ENCODE peak calls at places on chromosomes 3 and 15, in four cellular contexts. One of them, this sample, is unnamed.

GRCh38 chr3:51024765-51025681 is 350.3 kb downstream of the DOCK3 start:
- DNase-seq in GM12878: no peak
- DNase-seq in K562: no peak
- DNase-seq in HepG2: no peak
- DNase-seq in this sample: peak

GRCh38 chr3:80113331-80113730 is 345.5 kb upstream of the ROBO1 start:
- DNase-seq in GM12878: no peak
- DNase-seq in K562: no peak
- DNase-seq in HepG2: peak
- DNase-seq in this sample: no peak

GRCh38 chr15:80404057-80404718 is at the start of gene ARNT2:
- DNase-seq in GM12878: no peak
- DNase-seq in K562: no peak
- DNase-seq in HepG2: no peak
- DNase-seq in this sample: peak

GRCh38 chr3:190709351-190709773 is 153.1 kb downstream of the GMNC start:
- DNase-seq in GM12878: no peak
- DNase-seq in K562: no peak
- DNase-seq in HepG2: no peak
- DNase-seq in this sample: no peak

GRCh38 chr3:36679384-36680200 is 84.8 kb downstream of the DCLK3 start:
- DNase-seq in GM12878: no peak
- DNase-seq in K562: no peak
- DNase-seq in HepG2: no peak
- DNase-seq in this sample: no peak

GRCh38 chr15:94582368-94582767 is 351.0 kb downstream of the MCTP2 start:
- DNase-seq in GM12878: peak
- DNase-seq in K562: peak
- DNase-seq in HepG2: peak
- DNase-seq in this sample: peak

GRCh38 chr15:72599855-72600464 is 54.5 kb upstream of the GOLGA6B start:
- DNase-seq in GM12878: no peak
- DNase-seq in K562: peak
- DNase-seq in HepG2: peak
- DNase-seq in this sample: peak

GRCh38 chr3:156332304-156332703 is 211.9 kb downstream of the KCNAB1 start:
- DNase-seq in GM12878: no peak
- DNase-seq in K562: no peak
- DNase-seq in HepG2: no peak
- DNase-seq in this sample: no peak

GRCh38 chr3:136783708-136784191 is 31.6 kb upstream of the STAG1 start:
- DNase-seq in GM12878: no peak
- DNase-seq in K562: no peak
- DNase-seq in HepG2: no peak
- DNase-seq in this sample: no peak

GRCh38 chr3:27877122-27878011 is 155.2 kb upstream of the EOMES start:
- DNase-seq in GM12878: no peak
- DNase-seq in K562: no peak
- DNase-seq in HepG2: no peak
- DNase-seq in this sample: no peak

GRCh38 chr3:59802045-59802444 is 752.2 kb upstream of the CFAP20DC start:
- DNase-seq in GM12878: no peak
- DNase-seq in K562: no peak
- DNase-seq in HepG2: no peak
- DNase-seq in this sample: no peak

GRCh38 chr3:14680716-14681115 is 5.8 kb downstream of the C3orf20 start:
- DNase-seq in GM12878: no peak
- DNase-seq in K562: no peak
- DNase-seq in HepG2: peak
- DNase-seq in this sample: no peak

GRCh38 chr3:52874160-52874701 is 23.1 kb downstream of the STIMATE start:
- DNase-seq in GM12878: no peak
- DNase-seq in K562: no peak
- DNase-seq in HepG2: no peak
- DNase-seq in this sample: no peak

GRCh38 chr15:71146597-71146996 is 31.3 kb downstream of the THSD4 start:
- DNase-seq in GM12878: no peak
- DNase-seq in K562: no peak
- DNase-seq in HepG2: no peak
- DNase-seq in this sample: no peak

GRCh38 chr3:8767667-8768363 is 1.6 kb downstream of the OXTR start:
- DNase-seq in GM12878: no peak
- DNase-seq in K562: no peak
- DNase-seq in HepG2: peak
- DNase-seq in this sample: no peak

GRCh38 chr15:31357148-31357547 is 30.5 kb downstream of the KLF13 start:
- DNase-seq in GM12878: no peak
- DNase-seq in K562: no peak
- DNase-seq in HepG2: no peak
- DNase-seq in this sample: no peak

GRCh38 chr3:159200176-159200575 is 398.3 kb downstream of the MFSD1 start:
- DNase-seq in GM12878: no peak
- DNase-seq in K562: no peak
- DNase-seq in HepG2: no peak
- DNase-seq in this sample: no peak

GRCh38 chr3:136899622-136900158 is 37.7 kb downstream of the NCK1 start:
- DNase-seq in GM12878: no peak
- DNase-seq in K562: peak
- DNase-seq in HepG2: no peak
- DNase-seq in this sample: no peak

GRCh38 chr3:171994646-171995441 is 44.5 kb upstream of the FNDC3B start:
- DNase-seq in GM12878: no peak
- DNase-seq in K562: no peak
- DNase-seq in HepG2: peak
- DNase-seq in this sample: no peak

GRCh38 chr3:31498824-31499223 is 33.9 kb upstream of the STT3B start:
- DNase-seq in GM12878: no peak
- DNase-seq in K562: no peak
- DNase-seq in HepG2: no peak
- DNase-seq in this sample: no peak

GRCh38 chr15:50113187-50113505 is 5.9 kb downstream of the ATP8B4 start:
- DNase-seq in GM12878: no peak
- DNase-seq in K562: no peak
- DNase-seq in HepG2: no peak
- DNase-seq in this sample: no peak

GRCh38 chr15:59296181-59296617 is 76.5 kb downstream of the MYO1E start:
- DNase-seq in GM12878: no peak
- DNase-seq in K562: no peak
- DNase-seq in HepG2: no peak
- DNase-seq in this sample: no peak

GRCh38 chr15:34239151-34239761 is 14.4 kb downstream of the EMC4 start:
- DNase-seq in GM12878: no peak
- DNase-seq in K562: no peak
- DNase-seq in HepG2: peak
- DNase-seq in this sample: no peak

DNA sequence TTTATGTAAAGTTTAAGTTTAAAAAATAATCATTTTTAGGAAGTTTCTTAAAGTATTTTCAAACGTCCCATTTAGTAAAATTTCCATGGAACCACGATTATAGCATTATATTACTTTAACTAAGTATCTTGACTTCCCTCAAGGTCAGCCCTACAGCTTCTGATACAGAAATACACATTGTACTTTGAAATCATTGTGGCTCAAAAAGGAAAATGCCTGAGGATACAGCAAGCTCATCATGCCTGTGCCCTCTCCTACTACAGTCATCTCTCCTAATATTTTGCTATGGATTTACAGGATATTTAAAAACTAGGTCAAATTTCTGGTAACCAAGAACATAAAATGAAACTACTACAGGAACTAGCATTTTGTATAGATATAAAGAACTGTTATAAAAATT is 51.8 kb downstream of the GBE1 start:
- DNase-seq in GM12878: no peak
- DNase-seq in K562: no peak
- DNase-seq in HepG2: no peak
- DNase-seq in this sample: no peak
- TF ChIP-seq SP1 in GM12878: no peak
- TF ChIP-seq SP1 in K562: no peak
- TF ChIP-seq SP1 in HepG2: no peak
- TF ChIP-seq SP1 in this sample: no peak

GRCh38 chr15:78993931-78994530 is 49.2 kb upstream of the CTSH start:
- DNase-seq in GM12878: no peak
- DNase-seq in K562: no peak
- DNase-seq in HepG2: peak
- DNase-seq in this sample: no peak

GRCh38 chr15:78996876-78997275 is 52.0 kb upstream of the CTSH start:
- DNase-seq in GM12878: no peak
- DNase-seq in K562: no peak
- DNase-seq in HepG2: peak
- DNase-seq in this sample: no peak

GRCh38 chr15:78998526-78998925 is 53.7 kb upstream of the CTSH start:
- DNase-seq in GM12878: no peak
- DNase-seq in K562: no peak
- DNase-seq in HepG2: no peak
- DNase-seq in this sample: no peak

GRCh38 chr15:78997981-78998499 is 53.2 kb upstream of the CTSH start:
- DNase-seq in GM12878: no peak
- DNase-seq in K562: no peak
- DNase-seq in HepG2: no peak
- DNase-seq in this sample: no peak

DNA sequence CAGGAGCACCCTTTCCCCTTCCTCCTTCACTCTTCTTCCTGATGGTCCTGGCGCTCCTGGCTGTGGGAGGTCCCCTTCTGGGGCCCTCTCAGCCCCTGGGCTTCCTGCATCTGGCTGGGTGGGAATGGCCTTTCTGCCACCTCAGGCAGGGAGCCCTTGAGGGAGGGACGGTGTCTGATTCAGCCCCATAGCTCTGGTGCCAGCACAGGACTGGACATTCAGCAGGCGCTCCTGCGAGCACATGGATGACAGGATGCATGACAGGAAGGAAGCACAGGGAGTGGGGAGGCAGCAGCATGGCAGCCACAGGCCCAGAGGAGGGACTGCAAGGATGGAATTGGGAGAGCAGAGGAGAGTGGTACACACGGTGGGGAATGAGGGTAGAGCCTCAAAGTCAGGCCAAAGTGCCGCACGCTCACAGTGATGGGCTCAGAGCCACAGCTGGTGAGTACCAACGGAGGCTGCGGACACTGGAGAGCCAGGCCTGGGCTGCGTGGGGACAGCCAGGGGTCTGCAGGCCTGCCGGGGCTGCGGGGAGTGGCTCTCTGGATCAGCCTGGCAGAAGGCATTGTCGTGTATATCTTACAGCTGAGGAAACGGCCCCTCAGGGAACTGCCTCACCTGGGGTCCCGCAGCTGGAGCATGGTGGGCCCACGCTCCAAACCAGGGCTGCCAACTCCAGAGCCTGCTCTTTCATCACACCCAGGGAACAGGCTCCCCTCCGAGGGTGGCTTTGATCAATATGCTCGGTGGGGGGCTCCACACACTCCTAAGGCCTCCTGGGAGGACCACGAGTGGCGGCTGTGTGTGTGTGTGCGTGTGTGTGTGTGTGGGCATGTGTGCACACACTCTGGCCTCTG is 51.3 kb upstream of the CTSH start:
- DNase-seq in GM12878: no peak
- DNase-seq in K562: no peak
- DNase-seq in HepG2: no peak
- DNase-seq in this sample: no peak
- TF ChIP-seq FOXM1 in GM12878: no peak
- TF ChIP-seq FOXM1 in K562: no peak
- TF ChIP-seq FOXM1 in HepG2: no peak
- TF ChIP-seq FOXM1 in this sample: no peak

GRCh38 chr3:15803913-15804312 is 6.1 kb upstream of the ANKRD28 start:
- DNase-seq in GM12878: no peak
- DNase-seq in K562: no peak
- DNase-seq in HepG2: no peak
- DNase-seq in this sample: no peak

GRCh38 chr3:15808679-15809078 is 10.9 kb upstream of the ANKRD28 start:
- DNase-seq in GM12878: no peak
- DNase-seq in K562: no peak
- DNase-seq in HepG2: no peak
- DNase-seq in this sample: no peak

GRCh38 chr3:15809313-15809712 is 11.5 kb upstream of the ANKRD28 start:
- DNase-seq in GM12878: no peak
- DNase-seq in K562: no peak
- DNase-seq in HepG2: no peak
- DNase-seq in this sample: no peak

GRCh38 chr3:15804553-15805095 is 6.8 kb upstream of the ANKRD28 start:
- DNase-seq in GM12878: peak
- DNase-seq in K562: peak
- DNase-seq in HepG2: no peak
- DNase-seq in this sample: no peak

GRCh38 chr3:15805756-15806266 is 8.0 kb upstream of the ANKRD28 start:
- DNase-seq in GM12878: peak
- DNase-seq in K562: peak
- DNase-seq in HepG2: no peak
- DNase-seq in this sample: no peak
- TF ChIP-seq SP1 in GM12878: no peak
- TF ChIP-seq SP1 in K562: no peak
- TF ChIP-seq SP1 in HepG2: no peak
- TF ChIP-seq SP1 in this sample: no peak

DNA sequence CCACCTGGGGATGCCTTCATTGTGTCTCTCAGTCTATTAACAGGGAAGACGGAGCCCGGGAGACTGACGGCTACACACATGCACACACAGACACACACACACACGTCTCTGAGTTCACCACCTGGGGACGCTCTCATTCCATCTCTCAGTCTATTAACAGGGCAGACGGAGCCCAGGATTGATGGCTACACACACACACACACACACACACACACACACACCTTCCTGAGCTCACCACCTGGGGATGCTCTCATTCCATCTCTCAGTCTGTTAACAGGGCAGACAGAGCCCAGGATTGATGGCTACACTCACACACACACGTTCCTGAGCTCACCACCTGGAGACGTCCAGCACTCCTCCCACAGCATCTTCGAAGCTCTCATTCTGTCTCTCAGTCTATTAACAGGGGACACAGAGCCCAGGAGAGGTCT is 143.9 kb downstream of the OR4M2 start:
- DNase-seq in GM12878: no peak
- DNase-seq in K562: no peak
- DNase-seq in HepG2: no peak
- DNase-seq in this sample: no peak
- TF ChIP-seq FOXM1 in GM12878: no peak
- TF ChIP-seq FOXM1 in K562: no peak
- TF ChIP-seq FOXM1 in HepG2: no peak
- TF ChIP-seq FOXM1 in this sample: no peak

GRCh38 chr15:51842265-51842664 is 12.8 kb downstream of the TMOD3 start:
- DNase-seq in GM12878: no peak
- DNase-seq in K562: no peak
- DNase-seq in HepG2: no peak
- DNase-seq in this sample: no peak

GRCh38 chr15:51844747-51845426 is 15.4 kb downstream of the TMOD3 start:
- DNase-seq in GM12878: no peak
- DNase-seq in K562: no peak
- DNase-seq in HepG2: no peak
- DNase-seq in this sample: no peak

GRCh38 chr15:51846066-51846462 is 16.6 kb downstream of the TMOD3 start:
- DNase-seq in GM12878: no peak
- DNase-seq in K562: no peak
- DNase-seq in HepG2: no peak
- DNase-seq in this sample: no peak

GRCh38 chr15:51841401-51842040 is 12.1 kb downstream of the TMOD3 start:
- DNase-seq in GM12878: no peak
- DNase-seq in K562: no peak
- DNase-seq in HepG2: no peak
- DNase-seq in this sample: no peak

GRCh38 chr15:51842852-51843737 is 13.6 kb downstream of the TMOD3 start:
- DNase-seq in GM12878: no peak
- DNase-seq in K562: peak
- DNase-seq in HepG2: peak
- DNase-seq in this sample: no peak
- TF ChIP-seq SP1 in GM12878: no peak
- TF ChIP-seq SP1 in K562: no peak
- TF ChIP-seq SP1 in HepG2: no peak
- TF ChIP-seq SP1 in this sample: no peak